ENCODE peak calls at places on chromosomes 11 and 22, in ten cellular contexts. E, O, D, I, K, J, A, U, V and X are unnamed samples.

GRCh38 chr11:16891964-16892363 is 122.2 kb downstream of the PLEKHA7 start:
- DNase-seq in K (no peak), V (peak), O (no peak), A (peak), U (no peak), D (no peak), J (no peak), E (no peak), I (no peak), X (peak)

GRCh38 chr11:17915500-17916143 is 97.2 kb downstream of the SERGEF start:
- DNase-seq in J (no peak), V (peak), A (no peak), D (no peak), O (no peak), I (no peak), U (no peak), K (no peak), E (no peak), X (no peak)

GRCh38 chr11:70002433-70002832 is 75.7 kb upstream of the ANO1 start:
- DNase-seq in D (no peak), O (no peak), U (no peak), A (no peak), I (no peak), E (no peak), V (no peak), K (no peak), J (no peak), X (no peak)

GRCh38 chr11:95794086-95794485 is 3.8 kb downstream of the CEP57 start:
- DNase-seq in U (no peak), O (no peak), D (no peak), K (no peak), J (no peak), V (no peak), E (no peak), I (no peak), A (no peak), X (no peak)

GRCh38 chr11:109425554-109425953 is 3.6 kb downstream of the C11orf87 start:
- DNase-seq in E (no peak), O (peak), I (no peak), U (no peak), A (peak), J (peak), D (no peak), V (no peak), K (no peak), X (no peak)

GRCh38 chr22:19750666-19751490 is 9.7 kb upstream of the TBX1 start:
- DNase-seq in E (no peak), V (peak), U (no peak), O (no peak), I (no peak), J (no peak), K (no peak), A (no peak), D (no peak), X (no peak)

GRCh38 chr11:59753650-59754493 is 1.3 kb upstream of the STX3 start:
- DNase-seq in I (peak), V (peak), U (peak), O (peak), D (peak), E (peak), K (peak), A (peak), J (peak), X (peak)

GRCh38 chr11:110565344-110565684 is 135.6 kb downstream of the FDX1 start:
- DNase-seq in A (peak), O (no peak), K (no peak), E (peak), D (no peak), U (no peak), J (peak), V (no peak), I (no peak), X (no peak)

GRCh38 chr11:63462126-63462525 is 28.8 kb downstream of the PLAAT5 start:
- DNase-seq in E (no peak), V (no peak), A (no peak), U (no peak), D (no peak), K (no peak), J (no peak), O (no peak), I (no peak), X (no peak)

GRCh38 chr11:125261471-125262087 is 97.0 kb downstream of the PKNOX2 start:
- DNase-seq in D (no peak), E (no peak), U (no peak), I (no peak), O (no peak), A (peak), J (no peak), K (no peak), V (no peak), X (no peak)

GRCh38 chr11:82858133-82858532 is 42.1 kb downstream of the PRCP start:
- DNase-seq in U (no peak), O (no peak), D (no peak), I (no peak), J (no peak), E (no peak), V (no peak), K (no peak), A (no peak), X (no peak)

GRCh38 chr11:69004411-69005182 is 8.4 kb downstream of the MRGPRF start:
- DNase-seq in I (no peak), K (peak), D (peak), O (no peak), J (no peak), U (no peak), E (no peak), A (no peak), V (no peak), X (no peak)

GRCh38 chr11:12235945-12236743 is 125.8 kb downstream of the MICAL2 start:
- DNase-seq in V (peak), A (peak), I (peak), U (no peak), E (peak), K (no peak), O (no peak), D (no peak), J (peak), X (peak)

GRCh38 chr11:115701284-115701875 is 197.2 kb upstream of the CADM1 start:
- DNase-seq in E (no peak), V (no peak), U (no peak), D (no peak), A (no peak), I (no peak), O (no peak), K (no peak), J (no peak), X (no peak)

GRCh38 chr22:31248138-31248745 is 36.1 kb downstream of the LIMK2 start:
- DNase-seq in D (no peak), O (peak), V (peak), E (peak), A (peak), I (peak), U (peak), K (peak), J (peak), X (peak)

GRCh38 chr11:75077316-75077715 is 19.4 kb downstream of the OR2AT4 start:
- DNase-seq in O (no peak), I (no peak), A (no peak), K (no peak), U (no peak), E (no peak), D (no peak), J (no peak), V (peak), X (no peak)

GRCh38 chr11:109422755-109423113 is 744 bp downstream of the C11orf87 start:
- DNase-seq in A (peak), E (no peak), U (no peak), J (peak), O (peak), D (no peak), V (no peak), K (no peak), I (no peak), X (no peak)

GRCh38 chr11:69153661-69154060 is 2.1 kb upstream of the SMIM38 start:
- DNase-seq in O (no peak), V (no peak), I (no peak), U (peak), E (no peak), A (peak), K (no peak), J (no peak), D (no peak), X (no peak)

GRCh38 chr11:34342008-34342533 is 15.7 kb downstream of the ABTB2 start:
- DNase-seq in V (no peak), E (no peak), J (no peak), O (no peak), A (no peak), K (no peak), U (no peak), I (no peak), D (no peak), X (no peak)

GRCh38 chr11:1936072-1936780 is 10.9 kb upstream of the MRPL23 start:
- DNase-seq in U (no peak), E (no peak), I (no peak), A (no peak), K (peak), O (no peak), J (no peak), D (no peak), V (no peak), X (no peak)

GRCh38 chr11:72789493-72790131 is 4.2 kb downstream of the STARD10 start:
- DNase-seq in K (no peak), J (no peak), U (peak), E (no peak), V (no peak), D (no peak), O (peak), I (no peak), A (peak), X (no peak)

GRCh38 chr11:121722431-121723256 is 269.9 kb upstream of the SORL1-AS1 start:
- DNase-seq in O (peak), U (peak), I (no peak), E (peak), J (peak), A (peak), V (no peak), K (peak), D (no peak), X (peak)

GRCh38 chr11:15258433-15259350 is 144.0 kb downstream of the INSC start:
- DNase-seq in I (no peak), J (peak), V (peak), U (no peak), E (no peak), K (peak), O (no peak), D (no peak), A (peak), X (no peak)

GRCh38 chr11:45336136-45336535 is 50.0 kb upstream of the SYT13 start:
- DNase-seq in D (no peak), E (no peak), I (no peak), J (peak), V (no peak), K (no peak), U (no peak), O (no peak), A (no peak), X (no peak)

GRCh38 chr22:25111579-25112517 is 87.8 kb upstream of the CRYBB3 start:
- DNase-seq in I (no peak), J (no peak), K (peak), O (peak), U (no peak), V (no peak), E (no peak), A (peak), D (no peak), X (no peak)

GRCh38 chr11:104705475-104706195 is 192.6 kb downstream of the CASP12 start:
- DNase-seq in D (peak), O (no peak), J (no peak), K (peak), A (no peak), E (no peak), V (no peak), I (peak), U (no peak), X (no peak)

GRCh38 chr11:69867076-69868002 is 48.1 kb upstream of the FGF3 start:
- DNase-seq in A (peak), J (no peak), D (no peak), V (peak), O (peak), U (no peak), I (no peak), E (no peak), K (no peak), X (no peak)

GRCh38 chr11:73265853-73266643 is 6.1 kb upstream of the P2RY6 start:
- DNase-seq in E (no peak), O (no peak), V (no peak), K (peak), J (no peak), A (no peak), D (no peak), I (no peak), U (no peak), X (no peak)

GRCh38 chr11:2929511-2929879 is 275 bp upstream of the PHLDA2 start:
- DNase-seq in J (no peak), K (no peak), O (no peak), I (no peak), A (peak), D (no peak), E (no peak), U (no peak), V (peak), X (no peak)

GRCh38 chr22:42343551-42344081 is 73.2 kb upstream of the TCF20 start:
- DNase-seq in D (no peak), E (no peak), I (no peak), V (no peak), K (no peak), O (no peak), J (peak), A (peak), U (no peak), X (no peak)

GRCh38 chr11:103384652-103385051 is 275.4 kb downstream of the DYNC2H1 start:
- DNase-seq in A (no peak), V (no peak), E (no peak), U (no peak), J (no peak), O (no peak), D (no peak), K (no peak), I (no peak), X (no peak)

GRCh38 chr11:103832762-103833161 is 203.7 kb upstream of the DDI1 start:
- DNase-seq in A (peak), K (no peak), V (no peak), I (no peak), E (no peak), U (no peak), O (no peak), J (no peak), D (no peak), X (no peak)

GRCh38 chr11:97345031-97345430 is 955.2 kb downstream of the JRKL start:
- DNase-seq in D (no peak), I (no peak), K (no peak), A (no peak), O (no peak), J (peak), U (no peak), V (no peak), E (no peak), X (no peak)

GRCh38 chr22:41848468-41848867 is 15.6 kb downstream of the SREBF2 start:
- DNase-seq in D (no peak), K (peak), E (no peak), I (no peak), J (no peak), O (no peak), A (no peak), V (no peak), U (no peak), X (no peak)